ENCODE peak calls at places on chromosomes 11 and 22, in ten cellular contexts. U is A549, E is body of pancreas, C is HCT116, B is IMR-90, J is Peyer's patch, F is testis, K is tibial nerve, Q is uterus, N is lower leg skin. O is an unnamed sample.

GRCh38 chr22:48422900-48423480 is 1404.7 kb downstream of the BRD1 start:
- DNase-seq in K (no peak), N (no peak), U (no peak), J (no peak), F (no peak), E (no peak), Q (no peak), C (no peak), B (no peak), O (no peak)

GRCh38 chr22:40043086-40043485 is 48.3 kb downstream of the FAM83F start:
- DNase-seq in Q (peak), U (no peak), F (peak), B (no peak), J (no peak), C (no peak), E (peak), K (no peak), N (no peak), O (no peak)

GRCh38 chr11:114819028-114819427 is 140.7 kb downstream of the NXPE2 start:
- DNase-seq in N (no peak), F (no peak), B (no peak), Q (no peak), E (no peak), U (no peak), K (no peak), J (no peak), C (no peak), O (no peak)

GRCh38 chr22:38220653-38221386 is 19.0 kb downstream of the MAFF start:
- DNase-seq in F (no peak), N (no peak), B (no peak), J (no peak), U (no peak), C (no peak), E (no peak), K (no peak), Q (no peak), O (no peak)

GRCh38 chr22:42893366-42894150 is 36.5 kb upstream of the ARFGAP3 start:
- DNase-seq in K (no peak), F (no peak), U (no peak), J (no peak), B (no peak), C (no peak), E (peak), Q (no peak), N (no peak), O (no peak)

GRCh38 chr11:31620434-31620833 is 110.9 kb downstream of the ELP4 start:
- DNase-seq in B (no peak), E (no peak), C (no peak), N (no peak), U (no peak), K (no peak), J (no peak), Q (no peak), F (no peak), O (no peak)

GRCh38 chr11:12289667-12290476 is 87.5 kb upstream of the PARVA start:
- DNase-seq in Q (no peak), J (no peak), B (no peak), N (peak), E (no peak), K (no peak), C (no peak), U (no peak), F (no peak), O (no peak)

GRCh38 chr11:62922653-62923371 is 1.6 kb upstream of the CHRM1 start:
- DNase-seq in B (no peak), C (no peak), Q (no peak), J (no peak), E (no peak), F (no peak), N (no peak), U (peak), K (no peak), O (no peak)

GRCh38 chr11:35146074-35146521 is 7.1 kb downstream of the CD44 start:
- DNase-seq in K (no peak), F (no peak), B (no peak), U (no peak), N (no peak), C (no peak), E (no peak), Q (no peak), J (peak), O (no peak)

GRCh38 chr22:49306632-49306975 is 521.1 kb downstream of the BRD1 start:
- DNase-seq in K (peak), F (no peak), B (no peak), J (no peak), Q (no peak), E (no peak), U (no peak), C (no peak), N (no peak), O (no peak)

DNA sequence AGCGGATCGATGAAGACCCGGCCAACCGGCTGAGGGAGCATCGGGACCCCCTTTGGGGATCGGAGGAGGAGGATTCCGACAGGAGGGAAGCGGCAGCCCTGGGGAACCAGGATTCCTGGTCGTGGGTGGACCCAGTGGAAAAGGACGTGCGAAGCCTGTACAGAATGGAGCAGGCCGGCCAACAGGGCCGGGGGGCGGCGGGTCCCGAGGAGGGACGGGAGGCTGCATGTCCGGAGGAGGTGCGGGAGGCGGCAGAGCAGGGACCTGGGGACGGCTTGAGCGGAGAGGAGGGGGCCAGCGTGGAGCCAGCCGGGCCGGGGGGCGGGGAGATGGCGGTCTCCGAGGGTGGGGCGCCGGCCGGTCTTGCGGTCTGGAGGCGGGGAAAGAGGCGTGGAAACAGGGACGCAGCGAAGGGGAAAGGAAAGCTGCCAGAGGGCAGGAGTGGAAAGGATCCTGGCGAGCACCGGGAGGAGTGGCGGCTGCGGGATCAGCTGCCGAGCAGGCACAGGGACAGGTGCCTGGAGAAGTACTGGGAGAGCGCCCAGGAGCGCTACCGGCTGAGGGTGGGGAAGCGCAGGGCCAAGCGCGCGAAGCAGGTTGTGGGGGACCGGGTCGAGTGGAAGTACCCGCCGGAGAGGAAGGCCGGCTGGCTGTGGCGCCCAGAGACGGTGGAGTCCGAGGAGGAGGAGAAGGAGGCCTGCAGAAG is at the start of gene ANO5:
- DNase-seq in Q (peak), J (no peak), U (peak), E (peak), N (peak), K (peak), B (no peak), C (no peak), F (peak), O (no peak)
- TF ChIP-seq POLR2A in Q (no peak), J (no peak), U (peak), E (peak), N (no peak), K (no peak), B (no peak), C (no peak), F (no peak), O (no peak)

GRCh38 chr11:57746920-57747319 is 4.7 kb downstream of the BTBD18 start:
- DNase-seq in Q (no peak), E (no peak), U (no peak), F (no peak), C (no peak), N (peak), J (no peak), B (no peak), K (no peak), O (no peak)

GRCh38 chr11:57741132-57742086 is at the start of gene SELENOH:
- DNase-seq in F (peak), U (peak), E (peak), Q (peak), B (peak), K (peak), N (peak), C (peak), J (peak), O (peak)

GRCh38 chr11:57745206-57745605 is 3.9 kb downstream of the SELENOH start:
- DNase-seq in C (no peak), Q (no peak), J (no peak), N (peak), F (no peak), B (no peak), U (no peak), E (no peak), K (no peak), O (no peak)

GRCh38 chr11:57742087-57742452 is 779 bp downstream of the SELENOH start:
- DNase-seq in B (no peak), C (no peak), U (no peak), J (no peak), F (no peak), Q (no peak), N (peak), K (no peak), E (no peak), O (no peak)

DNA sequence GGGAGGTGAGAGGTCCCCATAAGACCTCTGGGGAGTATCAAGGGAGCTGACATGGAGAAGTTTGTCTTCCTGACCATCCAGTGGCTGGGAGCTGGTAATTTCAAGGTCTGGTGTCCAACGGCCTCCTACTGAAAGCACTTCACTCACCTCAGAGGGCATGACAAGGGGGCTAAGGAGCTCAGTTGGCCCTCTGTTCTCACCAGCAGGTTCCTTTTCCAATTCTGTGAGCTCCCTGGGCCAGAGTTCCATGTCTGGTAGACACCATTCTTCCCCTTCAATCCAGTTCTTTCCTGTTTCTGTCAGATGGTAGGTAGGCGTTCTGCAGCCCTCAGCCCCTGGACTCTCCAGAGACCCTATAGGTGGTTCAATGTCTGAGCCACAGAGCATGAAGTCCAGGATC is 3.1 kb downstream of the SELENOH start:
- DNase-seq in J (no peak), N (peak), F (no peak), K (no peak), C (no peak), U (no peak), B (no peak), E (no peak), Q (no peak), O (no peak)
- TF ChIP-seq POLR2A in J (no peak), N (no peak), F (no peak), K (no peak), C (no peak), U (no peak), B (no peak), E (no peak), Q (no peak), O (no peak)

GRCh38 chr11:64869571-64870175 is 8.7 kb downstream of the EHD1 start:
- DNase-seq in K (no peak), J (no peak), C (no peak), U (no peak), F (no peak), N (no peak), E (no peak), Q (no peak), B (no peak), O (no peak)

GRCh38 chr11:64865286-64866172 is 12.9 kb downstream of the EHD1 start:
- DNase-seq in F (no peak), B (peak), Q (no peak), E (no peak), N (no peak), C (no peak), K (no peak), U (no peak), J (peak), O (no peak)

GRCh38 chr11:64866173-64866491 is 12.3 kb downstream of the EHD1 start:
- DNase-seq in F (no peak), J (no peak), E (no peak), Q (no peak), K (no peak), U (no peak), C (no peak), B (no peak), N (no peak), O (no peak)

GRCh38 chr11:64868904-64869570 is 9.4 kb downstream of the EHD1 start:
- DNase-seq in F (no peak), Q (peak), C (no peak), B (peak), E (no peak), J (no peak), U (peak), N (no peak), K (no peak), O (peak)

GRCh38 chr11:64867748-64868462 is 10.5 kb downstream of the EHD1 start:
- DNase-seq in B (no peak), K (no peak), F (no peak), Q (no peak), U (no peak), C (no peak), N (no peak), J (no peak), E (no peak), O (no peak)
- TF ChIP-seq POLR2A in B (no peak), K (no peak), F (no peak), Q (no peak), U (no peak), C (no peak), N (no peak), J (no peak), E (no peak), O (no peak)

GRCh38 chr11:2943711-2944118 is 14.5 kb upstream of the PHLDA2 start:
- DNase-seq in E (peak), C (no peak), U (no peak), K (no peak), J (no peak), F (no peak), N (no peak), Q (no peak), B (no peak), O (no peak)

GRCh38 chr11:2940930-2941821 is 12.0 kb upstream of the PHLDA2 start:
- DNase-seq in B (no peak), E (peak), Q (no peak), N (no peak), C (no peak), U (no peak), J (no peak), K (no peak), F (no peak), O (peak)

GRCh38 chr11:2942447-2942846 is 13.2 kb upstream of the PHLDA2 start:
- DNase-seq in K (no peak), N (no peak), E (no peak), B (no peak), J (no peak), F (no peak), U (no peak), Q (no peak), C (no peak), O (no peak)

GRCh38 chr11:2944530-2944929 is 15.3 kb upstream of the PHLDA2 start:
- DNase-seq in U (no peak), K (no peak), F (no peak), N (no peak), Q (no peak), E (no peak), B (no peak), C (no peak), J (no peak), O (no peak)

DNA sequence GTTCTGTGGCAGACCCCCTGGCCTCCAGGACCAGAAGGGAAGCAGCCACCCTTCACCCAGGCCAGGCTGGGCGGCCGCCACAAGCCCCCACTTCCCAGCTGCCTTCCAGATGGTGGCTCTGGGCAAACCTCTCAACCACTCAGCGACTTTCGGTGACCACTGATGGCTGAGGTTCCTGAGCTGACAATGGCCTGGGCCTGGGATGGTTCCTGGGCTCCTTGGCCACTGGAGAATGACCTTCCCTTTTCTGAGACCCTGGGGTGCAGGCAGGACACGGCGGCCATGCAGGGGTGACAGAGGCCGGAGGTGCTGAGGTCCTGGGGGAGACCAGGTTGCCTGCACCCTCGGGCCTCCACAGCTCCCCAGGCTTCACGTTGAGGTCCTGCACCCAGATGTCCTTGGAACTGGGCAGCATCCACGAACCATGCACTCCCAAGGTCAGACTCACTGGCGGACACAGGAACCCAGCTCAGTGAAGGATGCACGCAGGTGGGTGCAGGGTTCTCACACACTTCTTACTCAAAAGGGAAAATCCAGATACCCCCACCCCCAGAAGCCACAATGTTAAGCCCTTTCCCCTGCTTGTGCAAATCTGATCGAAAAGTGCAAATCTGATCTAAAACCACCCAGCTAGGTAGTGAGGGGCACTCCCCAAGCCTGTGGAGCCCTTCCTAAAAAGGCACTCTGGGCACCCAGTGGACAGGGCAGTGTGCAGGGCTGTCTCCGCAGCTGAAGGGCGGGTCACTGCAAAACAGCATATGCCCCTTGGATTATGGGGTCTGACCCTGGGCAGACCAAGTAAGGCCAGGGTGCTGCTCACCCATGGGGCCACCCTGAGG is 13.9 kb upstream of the PHLDA2 start:
- DNase-seq in J (no peak), C (no peak), B (no peak), Q (no peak), U (no peak), K (no peak), N (no peak), F (no peak), E (no peak), O (no peak)
- TF ChIP-seq POLR2A in J (no peak), C (no peak), B (no peak), Q (no peak), U (no peak), K (no peak), N (no peak), F (no peak), E (no peak), O (no peak)

GRCh38 chr11:1298695-1299492 is 10.5 kb downstream of the TOLLIP start:
- DNase-seq in B (peak), F (peak), K (peak), U (peak), E (peak), N (peak), J (peak), C (no peak), Q (peak), O (no peak)
- TF ChIP-seq POLR2A in B (no peak), F (no peak), K (no peak), U (no peak), E (no peak), N (no peak), J (no peak), C (no peak), Q (no peak), O (no peak)

GRCh38 chr22:50624347-50625130 is 3.4 kb downstream of the ARSA start:
- DNase-seq in E (no peak), N (no peak), F (no peak), B (no peak), J (no peak), K (peak), Q (no peak), C (no peak), U (no peak), O (no peak)

GRCh38 chr22:50620861-50621490 is 7.0 kb downstream of the ARSA start:
- DNase-seq in F (no peak), C (no peak), N (no peak), Q (no peak), U (no peak), J (peak), K (no peak), E (no peak), B (no peak), O (no peak)

GRCh38 chr22:50621491-50621880 is 6.5 kb downstream of the ARSA start:
- DNase-seq in N (no peak), J (peak), U (no peak), B (no peak), E (no peak), F (no peak), C (no peak), K (no peak), Q (no peak), O (no peak)

GRCh38 chr22:50621948-50622722 is 5.8 kb downstream of the ARSA start:
- DNase-seq in K (no peak), Q (no peak), E (peak), C (no peak), F (no peak), J (peak), U (no peak), N (no peak), B (no peak), O (no peak)

DNA sequence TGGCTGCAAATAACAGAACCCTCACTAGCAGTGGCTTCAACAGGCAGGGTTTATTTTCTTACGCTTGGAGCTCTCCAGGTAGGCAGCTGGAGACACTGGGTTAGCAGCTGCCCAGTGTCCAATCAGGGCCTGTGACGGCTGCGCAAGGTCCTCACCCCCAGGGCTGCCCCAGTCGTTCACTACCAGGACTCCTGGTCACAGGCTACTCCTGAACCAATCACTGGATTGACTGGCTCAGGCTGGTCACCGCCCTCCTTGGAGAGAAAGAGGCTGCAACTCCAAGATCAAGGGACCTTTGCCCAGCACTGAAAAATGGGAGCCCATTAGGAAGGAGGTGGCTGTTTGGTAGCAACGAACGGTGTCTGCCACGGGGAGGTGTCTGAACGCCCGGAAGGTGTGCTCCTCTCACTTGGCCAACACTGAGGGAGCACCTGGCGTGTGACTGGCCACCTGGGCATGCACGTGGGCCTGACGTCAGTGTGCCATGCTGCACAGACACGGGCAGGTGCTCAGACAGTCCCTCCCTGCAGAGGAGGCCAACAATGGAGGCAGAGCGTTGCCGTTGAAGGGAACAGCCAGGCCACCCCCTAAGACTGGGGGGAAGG is 5.1 kb downstream of the ARSA start:
- DNase-seq in U (no peak), C (peak), J (no peak), N (no peak), B (no peak), E (peak), F (no peak), Q (no peak), K (no peak), O (no peak)
- TF ChIP-seq POLR2A in U (no peak), C (peak), J (peak), N (no peak), B (no peak), E (peak), F (no peak), Q (no peak), K (no peak), O (no peak)

O was measured in H54.